ENCODE peak calls at places on chromosome 2, in seven cellular contexts. G is neural progenitor cell, E is WTC11, Z is HFFc6, W is ovary, O is bronchial epithelial cell, J is mammary epithelial cell. N is an unnamed sample.

GRCh38 chr2:111659361-111660281 is 224.4 kb downstream of the ANAPC1 start:
- DNase-seq in G (no peak), E (peak; percentile 60), Z (peak; percentile 71), W (peak; percentile 38), O (peak; percentile 96), J (peak; percentile 99), N (peak; percentile 93)

GRCh38 chr2:117553448-117553847 is 261.0 kb upstream of the DDX18 start:
- DNase-seq in G (no peak), E (no peak), Z (no peak), W (no peak), O (no peak), J (no peak), N (no peak)

GRCh38 chr2:133600231-133600630 is 32.0 kb upstream of the NCKAP5 start:
- DNase-seq in G (peak; percentile 69), E (no peak), Z (no peak), W (no peak), O (no peak), J (no peak), N (no peak)

GRCh38 chr2:66582975-66583842 is 148.3 kb downstream of the MEIS1 start:
- DNase-seq in G (no peak), E (peak; percentile 20), Z (no peak), W (peak; percentile 35), O (no peak), J (no peak), N (no peak)

GRCh38 chr2:178426388-178426787 is 24.6 kb downstream of the PRKRA start:
- DNase-seq in G (no peak), E (no peak), Z (peak; percentile 13), W (no peak), O (no peak), J (no peak), N (peak; percentile 36)

GRCh38 chr2:212451786-212452200 is 86.8 kb downstream of the ERBB4 start:
- DNase-seq in G (no peak), E (no peak), Z (peak; percentile 12), W (no peak), O (peak; percentile 56), J (peak; percentile 72), N (peak; percentile 89)

GRCh38 chr2:99806758-99807157 is 316.9 kb upstream of the REV1 start:
- DNase-seq in G (no peak), E (no peak), Z (peak; percentile 79), W (no peak), O (peak; percentile 70), J (no peak), N (peak; percentile 81)

GRCh38 chr2:2263196-2263829 is 67.8 kb downstream of the MYT1L start:
- DNase-seq in G (no peak), E (no peak), Z (no peak), W (no peak), O (no peak), J (no peak), N (no peak)

GRCh38 chr2:172100080-172101007 is 2.4 kb downstream of the DLX2 start:
- DNase-seq in G (peak; percentile 64), E (peak; percentile 49), Z (no peak), W (no peak), O (no peak), J (no peak), N (no peak)

GRCh38 chr2:241376808-241377207 is 20.7 kb downstream of the FARP2 start:
- DNase-seq in G (no peak), E (no peak), Z (no peak), W (no peak), O (no peak), J (no peak), N (peak; percentile 18)

GRCh38 chr2:11142987-11143386 is 12.3 kb upstream of the SLC66A3 start:
- DNase-seq in G (no peak), E (no peak), Z (no peak), W (no peak), O (no peak), J (no peak), N (no peak)

GRCh38 chr2:200615247-200615646 is 29.4 kb downstream of the AOX1 start:
- DNase-seq in G (no peak), E (no peak), Z (peak; percentile 77), W (no peak), O (peak; percentile 74), J (peak; percentile 62), N (peak; percentile 71)

GRCh38 chr2:100008960-100009359 is 133.4 kb downstream of the AFF3 start:
- DNase-seq in G (no peak), E (no peak), Z (peak; percentile 57), W (no peak), O (peak; percentile 12), J (no peak), N (peak; percentile 80)

GRCh38 chr2:232568161-232568560 is 17.7 kb downstream of the EIF4E2 start:
- DNase-seq in G (no peak), E (no peak), Z (peak; percentile 91), W (no peak), O (peak; percentile 84), J (peak; percentile 86), N (peak; percentile 81)

GRCh38 chr2:64770781-64771334 is 117.1 kb upstream of the SERTAD2 start:
- DNase-seq in G (no peak), E (no peak), Z (peak; percentile 91), W (peak; percentile 68), O (peak; percentile 89), J (peak; percentile 84), N (peak; percentile 89)

GRCh38 chr2:124325667-124326425 is 300.8 kb downstream of the CNTNAP5 start:
- DNase-seq in G (no peak), E (no peak), Z (no peak), W (no peak), O (no peak), J (no peak), N (no peak)
- TF ChIP-seq CTCF in G (peak; percentile 34), E (no peak), Z (peak; percentile 20), W (no peak), O (no peak), J (no peak), N (no peak)

GRCh38 chr2:109184368-109184767 is 55.4 kb downstream of the SH3RF3 start:
- DNase-seq in G (no peak), E (no peak), Z (no peak), W (no peak), O (no peak), J (no peak), N (no peak)

GRCh38 chr2:109187711-109188484 is 58.9 kb downstream of the SH3RF3 start:
- DNase-seq in G (no peak), E (no peak), Z (no peak), W (no peak), O (no peak), J (no peak), N (no peak)

GRCh38 chr2:109186656-109187250 is 57.7 kb downstream of the SH3RF3 start:
- DNase-seq in G (no peak), E (no peak), Z (no peak), W (no peak), O (no peak), J (no peak), N (no peak)

GRCh38 chr2:109185338-109185737 is 56.3 kb downstream of the SH3RF3 start:
- DNase-seq in G (no peak), E (no peak), Z (peak; percentile 76), W (no peak), O (peak; percentile 33), J (peak; percentile 41), N (peak; percentile 76)

GRCh38 chr2:109185801-109186570 is 57.0 kb downstream of the SH3RF3 start:
- DNase-seq in G (no peak), E (no peak), Z (peak; percentile 58), W (peak; percentile 55), O (no peak), J (no peak), N (peak; percentile 78)
- TF ChIP-seq CTCF in G (no peak), E (no peak), Z (peak; percentile 12), W (no peak), O (no peak), J (no peak), N (no peak)

DNA sequence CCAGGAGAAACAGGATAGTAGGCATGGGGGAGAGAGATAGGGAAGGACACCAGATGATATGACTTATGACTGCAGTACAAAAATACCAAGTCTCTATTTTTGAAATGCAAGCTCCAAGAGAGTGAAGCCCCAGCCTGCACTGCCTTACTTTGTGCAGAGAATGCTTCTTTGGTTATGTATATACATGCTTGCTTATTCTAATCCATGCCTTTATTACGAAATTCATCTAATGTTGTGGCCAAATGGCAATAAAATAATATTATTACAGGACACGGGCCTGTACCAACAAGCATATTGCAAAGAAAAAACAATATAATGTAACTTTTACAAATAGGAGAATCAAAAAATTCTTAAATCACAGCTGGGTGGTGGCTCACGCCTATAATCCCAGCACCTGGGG is 110.8 kb downstream of the BCL11A start:
- DNase-seq in G (no peak), E (no peak), Z (no peak), W (no peak), O (peak; percentile 32), J (peak; percentile 54), N (no peak)
- TF ChIP-seq CTCF in G (no peak), E (no peak), Z (no peak), W (no peak), O (no peak), J (no peak), N (no peak)

DNA sequence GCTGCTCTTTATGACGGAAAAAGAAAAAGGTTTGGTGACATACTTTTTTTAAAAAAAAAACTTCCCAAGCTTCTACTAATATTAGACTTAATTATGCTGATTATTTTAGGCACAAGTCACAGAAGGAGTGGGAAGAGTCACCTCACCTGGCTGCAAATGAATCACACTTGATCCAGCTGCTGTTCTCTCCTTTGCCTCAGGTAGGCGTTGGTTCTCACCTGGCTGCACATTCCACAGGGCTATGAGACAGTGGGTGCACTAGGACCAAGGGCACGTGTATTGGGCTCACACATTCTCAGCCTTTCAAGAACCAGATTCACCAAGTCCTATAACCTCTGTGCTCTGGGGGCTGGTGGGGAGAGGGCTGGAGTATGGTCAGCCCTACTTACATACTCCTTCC is 93.3 kb downstream of the TGFA start:
- DNase-seq in G (no peak), E (peak; percentile 54), Z (no peak), W (no peak), O (peak; percentile 62), J (peak; percentile 24), N (no peak)
- TF ChIP-seq CTCF in G (no peak), E (no peak), Z (no peak), W (no peak), O (peak; percentile 56), J (peak; percentile 51), N (no peak)

N was measured in astrocyte.